ENCODE peak calls at places on chromosomes 4 and X, in seven cellular contexts. R is 8988T, E is T-helper 17 cell, G is ELF-1, P is AG10803, F is SW 1271, I is keratinocyte. A is an unnamed sample.

GRCh38 chr4:99324978-99325377 is 3.8 kb upstream of the ADH1B start:
- DNase-seq in G (no peak), I (no peak), F (no peak), R (no peak), E (no peak), P (peak), A (no peak)

GRCh38 chr4:39323836-39324235 is 42.3 kb downstream of the RFC1 start:
- DNase-seq in I (no peak), G (no peak), P (peak), F (no peak), E (no peak), R (no peak), A (no peak)

GRCh38 chrX:106302304-106302703 is 134.2 kb downstream of the PWWP3B start:
- DNase-seq in E (no peak), F (no peak), P (peak), G (no peak), I (no peak), R (no peak), A (no peak)

GRCh38 chr4:128461300-128462103 is 173.9 kb upstream of the PGRMC2 start:
- DNase-seq in P (peak), R (no peak), I (no peak), G (peak), F (no peak), E (no peak), A (no peak)

GRCh38 chrX:13467243-13467642 is 102.2 kb upstream of the EGFL6 start:
- DNase-seq in E (no peak), G (no peak), R (no peak), F (no peak), P (no peak), I (no peak), A (no peak)

GRCh38 chr4:84965558-84966381 is 720 bp downstream of the WDFY3 start:
- DNase-seq in I (no peak), R (peak), E (no peak), G (peak), F (peak), P (peak), A (peak)

GRCh38 chr4:137263206-137263605 is 269.1 kb downstream of the PCDH18 start:
- DNase-seq in R (no peak), P (no peak), F (no peak), I (no peak), G (no peak), E (no peak), A (no peak)

GRCh38 chr4:139988863-139989765 is 164.9 kb downstream of the MAML3 start:
- DNase-seq in I (peak), P (peak), G (peak), E (no peak), R (peak), F (peak), A (peak)

GRCh38 chr4:7554885-7555284 is 120.2 kb upstream of the PSAPL1 start:
- DNase-seq in I (no peak), E (no peak), P (no peak), G (peak), R (no peak), F (no peak), A (no peak)

GRCh38 chr4:38149472-38149871 is 189.3 kb downstream of the PTTG2 start:
- DNase-seq in P (no peak), E (no peak), F (no peak), G (no peak), R (no peak), I (no peak), A (no peak)

GRCh38 chr4:35689866-35690265 is 554.4 kb downstream of the ARAP2 start:
- DNase-seq in R (no peak), I (no peak), P (no peak), G (no peak), E (no peak), F (no peak), A (peak)

GRCh38 chrX:129726307-129727111 is 12.3 kb upstream of the XPNPEP2 start:
- DNase-seq in F (peak), G (peak), E (peak), I (peak), R (no peak), P (peak), A (peak)

GRCh38 chr4:87103086-87103485 is 117.3 kb downstream of the KLHL8 start:
- DNase-seq in R (no peak), E (no peak), P (no peak), F (no peak), G (no peak), I (no peak), A (no peak)

GRCh38 chr4:174365018-174365587 is 81.4 kb downstream of the CEP44 start:
- DNase-seq in P (peak), I (no peak), E (no peak), R (no peak), G (peak), F (peak), A (peak)

GRCh38 chr4:87717276-87718031 is 67.4 kb downstream of the DMP1 start:
- DNase-seq in P (no peak), R (no peak), E (no peak), I (no peak), G (no peak), F (no peak), A (no peak)

GRCh38 chr4:185587444-185588161 is 52.3 kb upstream of the PDLIM3 start:
- DNase-seq in E (peak), I (no peak), G (peak), F (no peak), R (no peak), P (no peak), A (peak)

GRCh38 chrX:107398115-107398514 is 51.3 kb upstream of the FRMPD3 start:
- DNase-seq in G (no peak), E (no peak), I (no peak), F (no peak), R (no peak), P (no peak), A (no peak)

GRCh38 chr4:150283689-150284088 is 205.4 kb downstream of the DCLK2 start:
- DNase-seq in E (no peak), P (peak), I (no peak), G (no peak), R (no peak), F (no peak), A (no peak)

A was measured in iPS-NIHi11.